ENCODE peak calls at places on chromosomes 12 and 14, in six cellular contexts. T is fibroblast of the aortic adventitia, B is AG04450, O is left ventricle myocardium inferior, J is coronary artery, C is Caco-2. W is an unnamed sample.

GRCh38 chr14:103395245-103395644 is 10.0 kb downstream of the MARK3 start:
- DNase-seq in C (no peak), T (no peak), B (no peak), O (no peak), J (no peak), W (no peak)

GRCh38 chr12:94553130-94553519 is 93.5 kb upstream of the CEP83 start:
- DNase-seq in B (no peak), O (no peak), T (peak; percentile 88), J (no peak), C (no peak), W (no peak)

GRCh38 chr12:53066594-53066978 is 12.6 kb downstream of the SPRYD3 start:
- DNase-seq in T (no peak), C (no peak), O (no peak), B (no peak), J (peak; percentile 70), W (no peak)

GRCh38 chr14:100438678-100439592 is 115.8 kb downstream of the SLC25A47 start:
- DNase-seq in B (peak; percentile 30), J (no peak), T (peak; percentile 63), C (no peak), O (no peak), W (peak; percentile 73)

GRCh38 chr12:116236148-116236731 is 41.3 kb downstream of the MED13L start:
- DNase-seq in J (no peak), O (peak; percentile 33), B (no peak), C (no peak), T (peak; percentile 64), W (no peak)

GRCh38 chr14:105473033-105473676 is 1.5 kb upstream of the CRIP2 start:
- DNase-seq in B (no peak), T (no peak), O (peak; percentile 44), C (no peak), J (peak; percentile 93), W (no peak)

GRCh38 chr12:48969847-48970701 is 1.5 kb downstream of the WNT10B start:
- DNase-seq in B (no peak), T (no peak), J (no peak), O (no peak), C (no peak), W (no peak)

GRCh38 chr14:30921305-30921704 is 46.9 kb downstream of the COCH start:
- DNase-seq in J (no peak), O (no peak), C (no peak), B (no peak), T (peak; percentile 55), W (no peak)

GRCh38 chr12:95721320-95721719 is 69.2 kb downstream of the NTN4 start:
- DNase-seq in J (no peak), O (no peak), B (no peak), T (peak; percentile 14), C (no peak), W (no peak)

GRCh38 chr12:123106640-123107359 is 44.1 kb downstream of the PITPNM2 start:
- DNase-seq in O (peak; percentile 57), T (no peak), B (no peak), C (no peak), J (no peak), W (no peak)

GRCh38 chr12:48237048-48237630 is 34.0 kb upstream of the OR10AD1 start:
- DNase-seq in B (no peak), J (no peak), T (no peak), C (no peak), O (no peak), W (no peak)

GRCh38 chr12:29882771-29883315 is 99.1 kb upstream of the TMTC1 start:
- DNase-seq in J (no peak), T (no peak), B (no peak), C (no peak), O (no peak), W (no peak)

GRCh38 chr12:25585021-25585523 is 32.0 kb upstream of the LMNTD1 start:
- DNase-seq in O (no peak), C (no peak), T (peak; percentile 98), B (no peak), J (no peak), W (no peak)

GRCh38 chr14:100967178-100967577 is 63.7 kb upstream of the RTL1 start:
- DNase-seq in J (no peak), T (no peak), B (no peak), O (no peak), C (no peak), W (no peak)

GRCh38 chr12:11846504-11846903 is 197.0 kb downstream of the ETV6 start:
- DNase-seq in J (no peak), O (no peak), B (no peak), T (no peak), C (no peak), W (no peak)

GRCh38 chr12:124605869-124606774 is 38.7 kb upstream of the NCOR2 start:
- DNase-seq in C (no peak), O (no peak), T (no peak), B (no peak), J (no peak), W (no peak)

GRCh38 chr12:3493225-3494049 is 2.4 kb downstream of the PRMT8 start:
- DNase-seq in T (no peak), B (no peak), J (no peak), C (no peak), O (peak; percentile 47), W (no peak)

GRCh38 chr12:130286041-130286440 is 51.6 kb upstream of the PIWIL1 start:
- DNase-seq in C (no peak), T (no peak), B (no peak), O (no peak), J (no peak), W (no peak)

GRCh38 chr14:68621400-68622365 is 171.2 kb downstream of the ZFP36L1 start:
- DNase-seq in T (peak; percentile 80), B (peak; percentile 30), J (peak; percentile 82), C (no peak), O (peak; percentile 60), W (no peak)

GRCh38 chr12:1808798-1809480 is 11.4 kb upstream of the LRTM2 start:
- DNase-seq in O (peak; percentile 12), B (no peak), C (no peak), J (no peak), T (no peak), W (no peak)

GRCh38 chr14:22882529-22883190 is 362 bp upstream of the REM2 start:
- DNase-seq in B (no peak), J (no peak), T (peak; percentile 18), C (peak; percentile 54), O (no peak), W (no peak)

GRCh38 chr12:70359458-70360197 is 6.5 kb upstream of the KCNMB4 start:
- DNase-seq in O (no peak), T (no peak), C (no peak), J (no peak), B (no peak), W (no peak)

DNA sequence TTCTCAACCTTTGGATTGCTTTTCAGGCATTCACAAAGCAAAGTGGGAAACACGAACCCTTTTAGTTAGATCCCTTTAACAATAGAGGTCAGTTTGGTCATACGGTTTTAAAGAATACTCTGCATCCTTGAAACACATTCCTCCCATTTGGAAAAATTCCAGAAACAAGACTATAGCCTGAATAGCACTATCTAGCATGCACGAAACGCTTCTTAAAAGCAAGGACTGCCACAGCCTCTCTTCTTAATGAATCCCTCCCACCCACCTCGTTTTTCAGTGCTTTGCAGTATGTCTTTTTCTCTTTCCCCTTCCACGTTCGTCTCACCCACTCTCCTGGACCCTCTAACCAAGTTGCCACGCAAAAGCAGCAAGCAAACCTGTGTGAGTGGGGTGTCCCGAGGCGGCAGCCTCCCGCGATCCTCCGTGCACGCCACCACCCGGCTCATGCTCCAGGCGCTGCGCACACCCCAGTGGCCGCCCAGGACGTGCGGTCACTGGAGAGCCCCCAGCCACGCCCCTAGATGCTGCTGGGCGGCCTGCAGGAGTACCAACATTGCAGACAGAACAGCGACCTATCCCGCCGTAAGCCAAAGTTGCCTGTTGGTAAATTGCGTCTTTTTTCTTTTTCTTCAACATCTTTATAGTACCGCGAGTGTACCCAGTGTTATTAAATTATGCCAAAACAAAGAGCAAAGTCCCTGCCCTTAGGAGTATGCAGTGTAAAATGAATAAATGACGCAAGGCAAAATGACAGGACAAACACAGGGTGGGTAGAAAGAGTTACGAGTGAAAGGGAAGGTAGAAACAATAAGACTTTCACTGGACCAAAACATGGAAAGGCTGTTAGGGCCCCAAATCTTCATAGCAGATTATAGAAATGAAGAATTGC is at the start of gene SLC38A4:
- DNase-seq in T (peak; percentile 62), B (no peak), J (no peak), O (peak; percentile 35), C (peak; percentile 67), W (no peak)
- TF ChIP-seq CTCF in T (peak; percentile 20), B (peak; percentile 27), J (no peak), O (peak; percentile 37), C (no peak), W (peak; percentile 35)

DNA sequence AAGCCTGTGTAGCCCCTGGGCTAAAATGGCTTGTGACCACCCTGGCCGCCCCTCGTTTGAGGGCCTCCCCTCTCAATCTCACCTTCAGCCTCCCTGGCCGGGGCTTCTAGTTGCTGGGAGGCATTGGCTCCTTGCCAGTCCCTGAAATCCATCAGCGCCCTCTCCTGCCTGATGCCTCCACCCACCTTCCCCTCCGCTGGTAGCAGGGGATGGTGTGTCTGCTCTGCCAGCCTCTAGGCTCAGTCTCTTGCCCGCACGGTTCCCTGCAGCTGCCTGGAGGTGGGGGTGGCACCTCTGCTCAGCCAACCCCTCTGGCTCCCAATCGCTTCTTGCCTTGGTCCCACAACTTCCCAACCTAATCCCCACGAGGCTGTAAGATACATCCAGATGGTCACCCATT is 167.9 kb downstream of the PHETA1 start:
- DNase-seq in T (no peak), C (no peak), J (no peak), O (no peak), B (no peak), W (no peak)
- TF ChIP-seq CTCF in T (no peak), C (no peak), J (no peak), O (no peak), B (no peak), W (no peak)

GRCh38 chr14:52073251-52073650 is 4.4 kb upstream of the NID2 start:
- DNase-seq in C (no peak), O (no peak), J (no peak), T (no peak), B (no peak), W (no peak)

GRCh38 chr14:52068741-52069616 is at the start of gene NID2:
- DNase-seq in B (peak; percentile 93), J (peak; percentile 91), T (peak; percentile 97), C (no peak), O (peak; percentile 91), W (peak; percentile 97)

GRCh38 chr14:52072266-52072780 is 3.5 kb upstream of the NID2 start:
- DNase-seq in C (no peak), T (no peak), J (no peak), O (no peak), B (no peak), W (no peak)

GRCh38 chr14:52069617-52070431 is 965 bp upstream of the NID2 start:
- DNase-seq in B (no peak), T (peak; percentile 51), C (no peak), O (no peak), J (peak; percentile 80), W (no peak)

DNA sequence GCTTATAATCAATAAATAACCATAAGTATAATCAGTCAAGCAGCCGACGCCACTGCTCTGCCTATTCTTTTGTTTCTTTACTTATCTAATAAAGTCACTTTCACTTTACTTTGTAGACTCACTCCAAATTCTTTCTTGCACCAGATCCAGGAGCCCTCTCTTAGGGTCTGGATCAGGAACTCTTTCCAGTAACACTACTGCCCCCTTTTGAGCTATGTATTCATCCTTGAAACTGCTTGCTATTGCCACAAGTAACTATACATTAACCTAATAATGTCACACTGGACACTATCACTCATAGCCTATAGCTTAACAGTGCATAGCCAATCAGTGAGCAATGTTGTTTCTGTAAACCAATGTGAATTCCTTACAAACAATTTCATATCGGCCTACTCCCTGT is 2.8 kb upstream of the NID2 start:
- DNase-seq in O (no peak), J (no peak), B (no peak), T (peak; percentile 31), C (no peak), W (no peak)
- TF ChIP-seq CTCF in O (peak; percentile 49), J (no peak), B (no peak), T (no peak), C (no peak), W (peak; percentile 40)

GRCh38 chr12:114371250-114371649 is 34.7 kb downstream of the TBX5 start:
- DNase-seq in T (no peak), C (no peak), B (no peak), O (no peak), J (no peak), W (no peak)
- TF ChIP-seq CTCF in T (no peak), C (no peak), B (no peak), O (no peak), J (no peak), W (no peak)